ENCODE peak calls at places on chromosomes 7 and 10, in five cellular contexts. C is frontal cortex, G is hepatic stellate cell, Z is left lung, Q is HFFc6. E is an unnamed sample.

GRCh38 chr10:49368256-49368655 is 27.6 kb downstream of the DRGX start:
- DNase-seq in G (no peak), Q (no peak), C (no peak), Z (no peak), E (no peak)

GRCh38 chr7:71637578-71637977 is 505.6 kb downstream of the GALNT17 start:
- DNase-seq in G (no peak), Z (no peak), Q (no peak), C (no peak), E (peak)

GRCh38 chr7:105880571-105881330 is 4.4 kb upstream of the ATXN7L1 start:
- DNase-seq in Q (no peak), G (no peak), C (no peak), Z (no peak), E (no peak)

GRCh38 chr10:127186846-127187245 is 9.5 kb downstream of the INSYN2A start:
- DNase-seq in C (no peak), Q (peak), G (no peak), Z (no peak), E (no peak)

GRCh38 chr7:1537631-1538412 is 7.3 kb downstream of the MAFK start:
- DNase-seq in Q (peak), Z (peak), G (peak), C (peak), E (peak)

GRCh38 chr7:66281678-66282593 is 76.8 kb downstream of the TPST1 start:
- DNase-seq in Q (peak), C (no peak), Z (no peak), G (peak), E (peak)

GRCh38 chr10:96371356-96371755 is 12.6 kb upstream of the OPALIN start:
- DNase-seq in Z (no peak), C (no peak), Q (no peak), G (no peak), E (no peak)

GRCh38 chr7:121083790-121084251 is 95.3 kb downstream of the CPED1 start:
- DNase-seq in C (no peak), G (no peak), Z (no peak), Q (peak), E (no peak)

GRCh38 chr10:91558473-91558872 is 74.4 kb downstream of the PPP1R3C start:
- DNase-seq in C (no peak), G (no peak), Z (no peak), Q (no peak), E (no peak)

GRCh38 chr10:11913184-11913641 is 90.1 kb downstream of the PROSER2 start:
- DNase-seq in G (no peak), C (no peak), Z (no peak), Q (no peak), E (no peak)

GRCh38 chr7:14639801-14640200 is 262.8 kb downstream of the DGKB start:
- DNase-seq in Z (no peak), C (no peak), G (no peak), Q (no peak), E (no peak)

GRCh38 chr10:97762816-97763215 is 9.0 kb downstream of the SFRP5 start:
- DNase-seq in Z (peak), Q (no peak), C (no peak), G (no peak), E (peak)

GRCh38 chr10:130772676-130773075 is 538.8 kb downstream of the TCERG1L start:
- DNase-seq in C (no peak), Z (no peak), G (no peak), Q (no peak), E (no peak)

GRCh38 chr10:123470570-123470969 is 195.6 kb upstream of the GPR26 start:
- DNase-seq in Z (no peak), C (no peak), Q (no peak), G (no peak), E (no peak)